ENCODE peak calls at places on chromosomes 6 and 20, in five cellular contexts. One of them, this sample, is unnamed.

GRCh38 chr6:169989594-169989993 is 238.2 kb downstream of the ERMARD start:
- DNase-seq in adrenal gland: no peak
- DNase-seq in IMR-90: no peak
- DNase-seq in right atrium auricular region: no peak
- DNase-seq in BJ: no peak
- DNase-seq in this sample: no peak

GRCh38 chr6:10330515-10330914 is 84.4 kb downstream of the TFAP2A start:
- DNase-seq in adrenal gland: no peak
- DNase-seq in IMR-90: no peak
- DNase-seq in BJ: no peak
- DNase-seq in right atrium auricular region: no peak
- DNase-seq in this sample: no peak

GRCh38 chr6:75306074-75306473 is 21.5 kb upstream of the TMEM30A start:
- DNase-seq in adrenal gland: no peak
- DNase-seq in right atrium auricular region: no peak
- DNase-seq in IMR-90: peak; percentile 62
- DNase-seq in BJ: no peak
- DNase-seq in this sample: no peak

GRCh38 chr20:36887779-36888133 is 11.8 kb downstream of the TLDC2 start:
- DNase-seq in BJ: no peak
- DNase-seq in right atrium auricular region: no peak
- DNase-seq in IMR-90: no peak
- DNase-seq in adrenal gland: no peak
- DNase-seq in this sample: no peak

GRCh38 chr20:55977723-55978481 is 27.4 kb downstream of the CBLN4 start:
- DNase-seq in BJ: no peak
- DNase-seq in right atrium auricular region: no peak
- DNase-seq in adrenal gland: no peak
- DNase-seq in IMR-90: no peak
- DNase-seq in this sample: no peak

GRCh38 chr6:14905201-14905600 is 340.7 kb upstream of the JARID2 start:
- DNase-seq in BJ: no peak
- DNase-seq in IMR-90: no peak
- DNase-seq in right atrium auricular region: no peak
- DNase-seq in adrenal gland: no peak
- DNase-seq in this sample: no peak

GRCh38 chr6:16344756-16345155 is 106.4 kb downstream of the GMPR start:
- DNase-seq in right atrium auricular region: no peak
- DNase-seq in BJ: peak; percentile 83
- DNase-seq in adrenal gland: no peak
- DNase-seq in IMR-90: peak; percentile 79
- DNase-seq in this sample: no peak

GRCh38 chr6:138162104-138162946 is 586 bp downstream of the ARFGEF3 start:
- DNase-seq in right atrium auricular region: no peak
- DNase-seq in adrenal gland: no peak
- DNase-seq in BJ: no peak
- DNase-seq in IMR-90: no peak
- DNase-seq in this sample: no peak

GRCh38 chr6:55047433-55048044 is 126.8 kb upstream of the HCRTR2 start:
- DNase-seq in right atrium auricular region: no peak
- DNase-seq in IMR-90: peak; percentile 4
- DNase-seq in BJ: no peak
- DNase-seq in adrenal gland: no peak
- DNase-seq in this sample: no peak

DNA sequence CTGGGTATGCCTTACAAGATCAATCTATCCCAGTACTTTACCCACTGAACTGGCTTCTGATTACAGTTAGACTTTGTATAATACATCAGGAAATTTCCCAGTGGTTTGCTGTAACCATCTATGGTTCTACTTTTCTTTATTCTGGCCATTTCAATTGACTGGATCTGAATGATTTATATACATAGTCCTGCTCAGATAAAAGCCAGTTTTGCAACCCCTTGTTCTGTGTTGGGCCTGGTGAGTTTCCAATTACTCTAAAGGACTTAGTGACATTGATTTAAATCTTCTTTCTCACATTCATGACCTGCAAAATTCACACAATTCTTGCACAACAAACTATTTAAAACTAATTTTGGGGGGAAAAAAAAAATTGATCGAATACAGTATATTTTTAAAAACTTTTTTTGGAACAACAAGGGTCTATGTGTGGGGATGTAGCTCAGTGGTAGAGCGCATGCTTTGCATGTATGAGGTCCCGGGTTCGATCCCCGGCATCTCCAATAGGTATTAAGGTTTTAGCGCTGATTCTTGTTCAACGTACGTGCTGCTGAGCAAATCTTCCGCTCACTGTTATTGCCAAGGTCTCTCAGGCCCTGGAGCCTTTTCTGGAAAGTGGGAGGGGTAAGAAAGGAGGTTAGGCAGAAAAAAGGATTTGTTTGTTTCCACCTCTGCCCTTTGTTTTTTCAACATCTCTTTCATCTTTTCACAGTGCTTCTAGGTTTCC is 117.5 kb downstream of the GPX5 start:
- DNase-seq in IMR-90: peak; percentile 78
- DNase-seq in adrenal gland: no peak
- DNase-seq in BJ: no peak
- DNase-seq in right atrium auricular region: no peak
- DNase-seq in this sample: no peak
- H3K4me3 ChIP-seq in IMR-90: no peak overlapping the region
- H3K4me3 ChIP-seq in adrenal gland: no peak overlapping the region
- H3K4me3 ChIP-seq in BJ: no peak overlapping the region
- H3K4me3 ChIP-seq in right atrium auricular region: no peak overlapping the region
- H3K4me3 ChIP-seq in this sample: no peak overlapping the region

GRCh38 chr6:144289006-144289405 is 3.9 kb downstream of the UTRN start:
- DNase-seq in right atrium auricular region: no peak
- DNase-seq in BJ: no peak
- DNase-seq in IMR-90: no peak
- DNase-seq in adrenal gland: no peak
- DNase-seq in this sample: no peak

GRCh38 chr6:144285548-144285797 is 338 bp downstream of the UTRN start:
- DNase-seq in adrenal gland: no peak
- DNase-seq in BJ: no peak
- DNase-seq in IMR-90: no peak
- DNase-seq in right atrium auricular region: no peak
- DNase-seq in this sample: no peak

GRCh38 chr6:144284753-144285547 is at the start of gene UTRN:
- DNase-seq in adrenal gland: peak; percentile 80
- DNase-seq in right atrium auricular region: peak; percentile 85
- DNase-seq in BJ: no peak
- DNase-seq in IMR-90: peak; percentile 79
- DNase-seq in this sample: no peak

GRCh38 chr6:144285798-144286502 is 815 bp downstream of the UTRN start:
- DNase-seq in adrenal gland: peak; percentile 76
- DNase-seq in BJ: no peak
- DNase-seq in right atrium auricular region: peak; percentile 89
- DNase-seq in IMR-90: peak; percentile 30
- DNase-seq in this sample: no peak

DNA sequence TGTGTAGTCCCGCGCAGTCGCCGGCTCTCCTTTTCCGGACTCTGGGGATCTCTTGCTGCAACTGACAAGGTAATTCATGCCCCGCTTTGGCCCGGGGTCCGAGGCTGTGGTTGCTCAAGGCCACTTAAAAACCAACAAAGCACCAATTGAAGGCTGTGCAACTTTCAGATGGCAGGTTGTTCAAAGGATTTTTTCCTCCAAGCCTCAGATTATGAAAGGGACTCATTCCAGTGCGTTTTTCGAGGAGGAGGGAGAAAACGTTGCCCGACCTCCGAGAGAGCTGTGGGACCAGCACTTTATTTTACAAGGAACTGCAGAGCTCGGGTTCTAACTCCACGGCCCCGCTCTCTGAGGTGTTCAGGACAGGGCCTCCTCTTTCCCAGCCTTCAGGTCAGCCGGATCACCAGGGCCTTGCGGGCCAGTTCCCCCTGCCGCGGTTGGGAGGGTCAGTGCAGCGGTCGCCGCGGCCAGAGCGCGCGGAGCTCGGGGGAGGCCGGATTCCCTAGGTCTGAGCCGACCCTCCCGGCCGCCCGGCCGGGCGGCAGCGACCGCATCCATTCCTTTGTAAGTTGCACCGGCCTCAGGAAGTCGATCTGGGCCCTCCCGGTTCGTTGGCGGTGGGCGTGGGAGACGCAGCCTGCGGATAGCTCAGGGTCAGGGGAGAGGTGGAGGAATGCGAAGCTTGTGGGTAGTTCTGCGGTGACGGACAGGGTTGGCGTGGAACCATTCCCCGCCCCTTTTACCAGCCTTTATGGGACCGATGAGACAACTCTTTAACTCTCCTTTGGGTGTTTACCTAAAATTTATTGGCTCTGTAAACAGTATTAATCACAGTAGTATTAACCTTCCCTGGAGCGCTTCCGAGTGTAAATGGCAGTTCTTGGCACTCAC is 1.6 kb downstream of the UTRN start:
- DNase-seq in BJ: peak; percentile 84
- DNase-seq in IMR-90: peak; percentile 93
- DNase-seq in adrenal gland: peak; percentile 72
- DNase-seq in right atrium auricular region: peak; percentile 80
- DNase-seq in this sample: no peak
- TF ChIP-seq CTCF in BJ: no peak
- TF ChIP-seq CTCF in IMR-90: no peak
- TF ChIP-seq CTCF in adrenal gland: peak; percentile 15
- TF ChIP-seq CTCF in right atrium auricular region: no peak
- TF ChIP-seq CTCF in this sample: no peak

GRCh38 chr6:146876271-146877151 is 277.7 kb downstream of the ADGB start:
- DNase-seq in adrenal gland: no peak
- DNase-seq in IMR-90: peak; percentile 8
- DNase-seq in BJ: no peak
- DNase-seq in right atrium auricular region: no peak
- DNase-seq in this sample: no peak
- H3K4me3 ChIP-seq in adrenal gland: no peak overlapping the region
- H3K4me3 ChIP-seq in IMR-90: no peak overlapping the region
- H3K4me3 ChIP-seq in BJ: no peak overlapping the region
- H3K4me3 ChIP-seq in right atrium auricular region: no peak overlapping the region
- H3K4me3 ChIP-seq in this sample: no peak overlapping the region

DNA sequence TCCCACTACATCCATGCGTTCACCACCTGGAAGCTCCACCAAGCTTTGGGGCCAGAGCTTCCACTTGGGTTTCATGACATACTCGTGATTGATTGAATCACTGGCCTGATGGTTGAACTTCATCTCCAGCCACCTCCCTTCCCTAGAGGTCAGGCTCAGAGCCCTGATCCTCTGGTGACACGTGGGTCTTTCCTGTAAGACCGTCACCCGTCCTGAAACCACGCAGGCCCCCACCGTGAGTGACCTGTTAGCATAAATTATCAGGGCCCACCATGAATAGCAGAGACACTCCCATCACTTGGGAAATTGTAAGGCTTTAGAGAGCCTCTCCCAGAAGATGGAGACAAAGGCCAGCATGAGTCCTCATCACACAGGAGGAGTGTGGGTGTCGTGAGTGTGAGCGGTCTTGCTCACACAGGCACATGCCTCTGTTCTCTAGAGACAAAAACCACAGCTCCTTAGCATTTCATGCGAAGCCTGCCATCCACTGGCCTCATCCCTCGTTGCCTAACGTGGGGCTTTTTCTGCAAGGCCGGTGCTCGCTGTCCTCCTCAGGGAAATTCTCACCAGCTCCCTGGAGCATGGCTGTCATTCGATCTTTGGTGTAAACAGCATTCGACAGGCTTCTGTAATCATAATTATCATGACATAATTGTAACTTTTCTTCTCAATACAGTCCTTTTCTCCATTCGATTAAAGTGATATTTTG is 65.1 kb upstream of the DUSP22 start:
- DNase-seq in BJ: no peak
- DNase-seq in right atrium auricular region: peak; percentile 53
- DNase-seq in adrenal gland: no peak
- DNase-seq in IMR-90: no peak
- DNase-seq in this sample: no peak
- TF ChIP-seq CTCF in BJ: no peak
- TF ChIP-seq CTCF in right atrium auricular region: no peak
- TF ChIP-seq CTCF in adrenal gland: no peak
- TF ChIP-seq CTCF in IMR-90: no peak
- TF ChIP-seq CTCF in this sample: no peak

GRCh38 chr6:122845464-122845863 is 56.4 kb downstream of the SMPDL3A start:
- DNase-seq in BJ: no peak
- DNase-seq in adrenal gland: no peak
- DNase-seq in IMR-90: no peak
- DNase-seq in right atrium auricular region: no peak
- DNase-seq in this sample: no peak

GRCh38 chr6:122845916-122846632 is 57.0 kb downstream of the SMPDL3A start:
- DNase-seq in BJ: peak; percentile 9
- DNase-seq in adrenal gland: no peak
- DNase-seq in IMR-90: peak; percentile 48
- DNase-seq in right atrium auricular region: no peak
- DNase-seq in this sample: no peak
- H3K4me3 ChIP-seq in BJ: peak overlapping the region; percentile 20
- H3K4me3 ChIP-seq in adrenal gland: no peak overlapping the region
- H3K4me3 ChIP-seq in IMR-90: no peak overlapping the region
- H3K4me3 ChIP-seq in right atrium auricular region: no peak overlapping the region
- H3K4me3 ChIP-seq in this sample: no peak overlapping the region

This sample was measured in epithelial cell of proximal tubule.